ENCODE peak calls at places on chromosome 3, in ten cellular contexts. One of them, this sample, is unnamed.
A peak's percentile ranks its signal among the peaks of the same experiment; 100 is the strongest.

GRCh38 chr3:124137264-124137663 is 145.3 kb upstream of the ROPN1 start:
- DNase-seq in neural crest cell: no peak
- DNase-seq in Daoy: peak; percentile 33
- DNase-seq in HCEC 1CT: no peak
- DNase-seq in Ammon's horn: no peak
- DNase-seq in brain microvascular endothelial cell: no peak
- DNase-seq in sciatic nerve: no peak
- DNase-seq in NCI-H1417: no peak
- DNase-seq in left cardiac atrium: no peak
- DNase-seq in NCI-H1092: no peak
- DNase-seq in this sample: no peak

GRCh38 chr3:143581972-143582722 is 266.1 kb downstream of the SLC9A9 start:
- DNase-seq in Daoy: no peak
- DNase-seq in Ammon's horn: no peak
- DNase-seq in HCEC 1CT: no peak
- DNase-seq in brain microvascular endothelial cell: no peak
- DNase-seq in sciatic nerve: no peak
- DNase-seq in NCI-H1417: no peak
- DNase-seq in left cardiac atrium: no peak
- DNase-seq in NCI-H1092: no peak
- DNase-seq in neural crest cell: no peak
- DNase-seq in this sample: no peak

GRCh38 chr3:185200639-185201038 is 47.8 kb upstream of the C3orf70 start:
- DNase-seq in NCI-H1417: no peak
- DNase-seq in NCI-H1092: no peak
- DNase-seq in Ammon's horn: no peak
- DNase-seq in brain microvascular endothelial cell: peak; percentile 84
- DNase-seq in sciatic nerve: no peak
- DNase-seq in neural crest cell: no peak
- DNase-seq in left cardiac atrium: no peak
- DNase-seq in Daoy: peak; percentile 75
- DNase-seq in HCEC 1CT: peak; percentile 89
- DNase-seq in this sample: no peak

GRCh38 chr3:156816794-156817741 is 9.1 kb upstream of the LEKR1 start:
- DNase-seq in neural crest cell: peak; percentile 71
- DNase-seq in Ammon's horn: peak; percentile 71
- DNase-seq in NCI-H1417: peak; percentile 96
- DNase-seq in left cardiac atrium: peak; percentile 90
- DNase-seq in sciatic nerve: peak; percentile 86
- DNase-seq in HCEC 1CT: peak; percentile 80
- DNase-seq in brain microvascular endothelial cell: peak; percentile 91
- DNase-seq in Daoy: peak; percentile 78
- DNase-seq in NCI-H1092: peak; percentile 73
- DNase-seq in this sample: peak; percentile 96

GRCh38 chr3:151611464-151611863 is 122.3 kb upstream of the AADACL2 start:
- DNase-seq in HCEC 1CT: no peak
- DNase-seq in NCI-H1092: no peak
- DNase-seq in brain microvascular endothelial cell: no peak
- DNase-seq in Ammon's horn: no peak
- DNase-seq in sciatic nerve: no peak
- DNase-seq in left cardiac atrium: no peak
- DNase-seq in neural crest cell: no peak
- DNase-seq in NCI-H1417: no peak
- DNase-seq in Daoy: no peak
- DNase-seq in this sample: no peak

GRCh38 chr3:100245932-100246331 is 14.9 kb upstream of the TBC1D23 start:
- DNase-seq in neural crest cell: no peak
- DNase-seq in Daoy: no peak
- DNase-seq in HCEC 1CT: peak; percentile 43
- DNase-seq in sciatic nerve: no peak
- DNase-seq in NCI-H1417: no peak
- DNase-seq in NCI-H1092: no peak
- DNase-seq in Ammon's horn: peak; percentile 25
- DNase-seq in brain microvascular endothelial cell: peak; percentile 82
- DNase-seq in left cardiac atrium: no peak
- DNase-seq in this sample: no peak

GRCh38 chr3:77825045-77825827 is 785.3 kb downstream of the ROBO2 start:
- DNase-seq in Daoy: peak; percentile 0
- DNase-seq in sciatic nerve: no peak
- DNase-seq in brain microvascular endothelial cell: peak; percentile 90
- DNase-seq in neural crest cell: no peak
- DNase-seq in NCI-H1417: no peak
- DNase-seq in HCEC 1CT: peak; percentile 4
- DNase-seq in Ammon's horn: no peak
- DNase-seq in left cardiac atrium: no peak
- DNase-seq in NCI-H1092: no peak
- DNase-seq in this sample: no peak

GRCh38 chr3:48268936-48269551 is 28.1 kb downstream of the ZNF589 start:
- DNase-seq in Ammon's horn: peak; percentile 23
- DNase-seq in sciatic nerve: no peak
- DNase-seq in Daoy: no peak
- DNase-seq in left cardiac atrium: no peak
- DNase-seq in brain microvascular endothelial cell: no peak
- DNase-seq in NCI-H1092: no peak
- DNase-seq in HCEC 1CT: no peak
- DNase-seq in neural crest cell: no peak
- DNase-seq in NCI-H1417: no peak
- DNase-seq in this sample: no peak

GRCh38 chr3:12585970-12586369 is 29.1 kb downstream of the MKRN2 start:
- DNase-seq in neural crest cell: no peak
- DNase-seq in NCI-H1092: no peak
- DNase-seq in left cardiac atrium: no peak
- DNase-seq in brain microvascular endothelial cell: no peak
- DNase-seq in sciatic nerve: no peak
- DNase-seq in HCEC 1CT: no peak
- DNase-seq in Ammon's horn: no peak
- DNase-seq in NCI-H1417: no peak
- DNase-seq in Daoy: no peak
- DNase-seq in this sample: no peak

GRCh38 chr3:160210799-160211221 is 14.4 kb upstream of the C3orf80 start:
- DNase-seq in left cardiac atrium: no peak
- DNase-seq in neural crest cell: no peak
- DNase-seq in sciatic nerve: no peak
- DNase-seq in NCI-H1092: no peak
- DNase-seq in NCI-H1417: no peak
- DNase-seq in HCEC 1CT: peak; percentile 70
- DNase-seq in Daoy: peak; percentile 57
- DNase-seq in brain microvascular endothelial cell: peak; percentile 68
- DNase-seq in Ammon's horn: no peak
- DNase-seq in this sample: no peak

GRCh38 chr3:75048650-75049049 is 434.2 kb upstream of the CNTN3 start:
- DNase-seq in sciatic nerve: no peak
- DNase-seq in NCI-H1092: no peak
- DNase-seq in neural crest cell: no peak
- DNase-seq in Ammon's horn: no peak
- DNase-seq in brain microvascular endothelial cell: no peak
- DNase-seq in Daoy: no peak
- DNase-seq in left cardiac atrium: no peak
- DNase-seq in HCEC 1CT: no peak
- DNase-seq in NCI-H1417: no peak
- DNase-seq in this sample: no peak

GRCh38 chr3:117611242-117611641 is 901.7 kb downstream of the TUSC7 start:
- DNase-seq in neural crest cell: no peak
- DNase-seq in brain microvascular endothelial cell: no peak
- DNase-seq in sciatic nerve: no peak
- DNase-seq in HCEC 1CT: no peak
- DNase-seq in Ammon's horn: no peak
- DNase-seq in left cardiac atrium: no peak
- DNase-seq in Daoy: no peak
- DNase-seq in NCI-H1092: peak; percentile 83
- DNase-seq in NCI-H1417: peak; percentile 42
- DNase-seq in this sample: peak; percentile 16

GRCh38 chr3:102177075-102177755 is 257.6 kb upstream of the ZPLD1 start:
- DNase-seq in Daoy: no peak
- DNase-seq in NCI-H1092: no peak
- DNase-seq in Ammon's horn: no peak
- DNase-seq in brain microvascular endothelial cell: no peak
- DNase-seq in HCEC 1CT: no peak
- DNase-seq in sciatic nerve: no peak
- DNase-seq in neural crest cell: no peak
- DNase-seq in NCI-H1417: no peak
- DNase-seq in left cardiac atrium: no peak
- DNase-seq in this sample: no peak

GRCh38 chr3:36813320-36813719 is 49.0 kb upstream of the DCLK3 start:
- DNase-seq in Ammon's horn: peak; percentile 71
- DNase-seq in left cardiac atrium: no peak
- DNase-seq in brain microvascular endothelial cell: no peak
- DNase-seq in sciatic nerve: no peak
- DNase-seq in NCI-H1092: no peak
- DNase-seq in neural crest cell: no peak
- DNase-seq in HCEC 1CT: no peak
- DNase-seq in Daoy: no peak
- DNase-seq in NCI-H1417: no peak
- DNase-seq in this sample: no peak

GRCh38 chr3:129305592-129306091 is 27.0 kb downstream of the HMCES start:
- DNase-seq in brain microvascular endothelial cell: peak; percentile 84
- DNase-seq in NCI-H1417: peak; percentile 86
- DNase-seq in neural crest cell: peak; percentile 62
- DNase-seq in sciatic nerve: peak; percentile 88
- DNase-seq in Ammon's horn: peak; percentile 79
- DNase-seq in HCEC 1CT: peak; percentile 91
- DNase-seq in NCI-H1092: no peak
- DNase-seq in left cardiac atrium: peak; percentile 90
- DNase-seq in Daoy: peak; percentile 84
- DNase-seq in this sample: peak; percentile 98

GRCh38 chr3:4656059-4656458 is 162.9 kb downstream of the ITPR1 start:
- DNase-seq in HCEC 1CT: peak; percentile 61
- DNase-seq in brain microvascular endothelial cell: peak; percentile 80
- DNase-seq in sciatic nerve: peak; percentile 78
- DNase-seq in left cardiac atrium: peak; percentile 68
- DNase-seq in Daoy: peak; percentile 68
- DNase-seq in NCI-H1092: peak; percentile 28
- DNase-seq in NCI-H1417: peak; percentile 12
- DNase-seq in Ammon's horn: peak; percentile 86
- DNase-seq in neural crest cell: peak; percentile 67
- DNase-seq in this sample: peak; percentile 87

GRCh38 chr3:29335438-29335837 is 54.6 kb downstream of the RBMS3 start:
- DNase-seq in HCEC 1CT: peak; percentile 98
- DNase-seq in brain microvascular endothelial cell: peak; percentile 97
- DNase-seq in neural crest cell: peak; percentile 17
- DNase-seq in sciatic nerve: peak; percentile 80
- DNase-seq in left cardiac atrium: peak; percentile 83
- DNase-seq in Ammon's horn: peak; percentile 69
- DNase-seq in NCI-H1417: peak; percentile 4
- DNase-seq in NCI-H1092: peak; percentile 63
- DNase-seq in Daoy: peak; percentile 92
- DNase-seq in this sample: peak; percentile 49

GRCh38 chr3:73784647-73785420 is 160.1 kb upstream of the PDZRN3 start:
- DNase-seq in brain microvascular endothelial cell: no peak
- DNase-seq in sciatic nerve: no peak
- DNase-seq in left cardiac atrium: no peak
- DNase-seq in neural crest cell: no peak
- DNase-seq in Ammon's horn: no peak
- DNase-seq in NCI-H1417: no peak
- DNase-seq in Daoy: no peak
- DNase-seq in HCEC 1CT: peak; percentile 61
- DNase-seq in NCI-H1092: no peak
- DNase-seq in this sample: no peak

GRCh38 chr3:77348244-77348855 is 308.5 kb downstream of the ROBO2 start:
- DNase-seq in brain microvascular endothelial cell: peak; percentile 53
- DNase-seq in sciatic nerve: no peak
- DNase-seq in HCEC 1CT: no peak
- DNase-seq in NCI-H1092: no peak
- DNase-seq in Daoy: peak; percentile 4
- DNase-seq in NCI-H1417: no peak
- DNase-seq in left cardiac atrium: no peak
- DNase-seq in neural crest cell: peak; percentile 6
- DNase-seq in Ammon's horn: no peak
- DNase-seq in this sample: peak; percentile 65

GRCh38 chr3:48305396-48305795 is 28.1 kb downstream of the SPINK8 start:
- DNase-seq in Daoy: peak; percentile 5
- DNase-seq in sciatic nerve: no peak
- DNase-seq in NCI-H1092: no peak
- DNase-seq in brain microvascular endothelial cell: no peak
- DNase-seq in neural crest cell: no peak
- DNase-seq in HCEC 1CT: no peak
- DNase-seq in Ammon's horn: no peak
- DNase-seq in NCI-H1417: no peak
- DNase-seq in left cardiac atrium: no peak
- DNase-seq in this sample: no peak